ENCODE peak calls at places on chromosomes 2 and 18, in nine cellular contexts. Q is upper lobe of right lung, Z is fibroblast of lung, A is GM23248, G is colonic mucosa, F is body of pancreas, I is aorta, Y is left ventricle myocardium inferior, X is skeletal muscle cell. N is an unnamed sample.

GRCh38 chr2:12766421-12766879 is 49.7 kb downstream of the TRIB2 start:
- DNase-seq in Z (peak), X (peak), I (no peak), Y (no peak), Q (no peak), F (no peak), A (peak), G (no peak), N (no peak)

GRCh38 chr2:238203973-238204683 is 633 bp upstream of the ILKAP start:
- DNase-seq in A (no peak), G (no peak), X (no peak), Y (no peak), Q (no peak), I (no peak), F (no peak), Z (no peak), N (no peak)

GRCh38 chr18:27608742-27609141 is 423.6 kb upstream of the CHST9 start:
- DNase-seq in I (no peak), X (no peak), G (no peak), A (peak), Q (no peak), Y (no peak), Z (no peak), F (no peak), N (no peak)

GRCh38 chr18:38077219-38077618 is 511.6 kb upstream of the CELF4 start:
- DNase-seq in Z (no peak), F (no peak), I (no peak), G (no peak), Y (no peak), Q (no peak), X (no peak), A (no peak), N (no peak)

GRCh38 chr2:143730950-143731254 is 601.7 kb downstream of the ARHGAP15 start:
- DNase-seq in F (no peak), G (no peak), X (no peak), Y (no peak), Z (no peak), I (no peak), Q (no peak), A (peak), N (no peak)

GRCh38 chr18:63186520-63186919 is 133.0 kb downstream of the BCL2 start:
- DNase-seq in G (no peak), Y (no peak), Q (no peak), I (no peak), A (no peak), X (no peak), F (no peak), Z (no peak), N (no peak)

GRCh38 chr18:6920099-6920955 is 190.8 kb downstream of the ARHGAP28 start:
- DNase-seq in I (no peak), Q (no peak), X (peak), Y (no peak), A (peak), Z (peak), F (peak), G (peak), N (peak)

GRCh38 chr2:129187379-129187778 is 792.1 kb upstream of the RAB6C start:
- DNase-seq in G (no peak), Q (no peak), Y (no peak), F (no peak), Z (no peak), A (no peak), X (no peak), I (no peak), N (no peak)

GRCh38 chr2:133130548-133131246 is 437.6 kb downstream of the NCKAP5 start:
- DNase-seq in X (no peak), I (no peak), A (peak), Q (no peak), G (no peak), F (no peak), Z (peak), Y (no peak), N (peak)

GRCh38 chr2:95034221-95034620 is 8.7 kb downstream of the MAL start:
- DNase-seq in Q (no peak), F (no peak), I (no peak), G (no peak), Y (no peak), X (no peak), A (peak), Z (peak), N (no peak)

GRCh38 chr18:30106356-30106755 is 936.2 kb downstream of the DSC3 start:
- DNase-seq in X (no peak), Y (no peak), A (peak), I (no peak), F (no peak), Q (no peak), G (no peak), Z (no peak), N (no peak)

GRCh38 chr2:36889782-36890181 is 76.6 kb downstream of the STRN start:
- DNase-seq in I (no peak), Q (no peak), G (peak), Y (no peak), A (peak), Z (peak), F (no peak), X (peak), N (peak)

GRCh38 chr2:226489765-226490164 is 309.9 kb downstream of the IRS1 start:
- DNase-seq in Z (peak), F (no peak), X (peak), Q (no peak), G (no peak), I (no peak), Y (no peak), A (peak), N (peak)

GRCh38 chr18:52716926-52717325 is 376.9 kb downstream of the DCC start:
- DNase-seq in Q (no peak), Y (no peak), I (no peak), Z (no peak), F (peak), X (peak), G (peak), A (no peak), N (no peak)

GRCh38 chr2:171316220-171316619 is 117.6 kb downstream of the METTL8 start:
- DNase-seq in Z (peak), F (no peak), A (no peak), G (no peak), Q (no peak), I (no peak), Y (no peak), X (no peak), N (peak)

GRCh38 chr2:224655006-224655537 is 61.1 kb downstream of the CCDC195 start:
- DNase-seq in I (no peak), Q (no peak), X (no peak), Z (no peak), Y (no peak), F (no peak), A (no peak), G (no peak), N (no peak)

GRCh38 chr2:126658910-126659613 is 3.1 kb downstream of the GYPC start:
- DNase-seq in I (peak), Y (peak), X (no peak), G (peak), A (peak), Q (peak), F (peak), Z (peak), N (peak)

GRCh38 chr2:65612654-65613053 is 180.3 kb upstream of the SPRED2 start:
- DNase-seq in F (no peak), Q (no peak), I (no peak), G (no peak), A (peak), Z (no peak), X (no peak), Y (no peak), N (no peak)

GRCh38 chr2:88874063-88874657 is 182.7 kb downstream of the RPIA start:
- DNase-seq in I (no peak), X (peak), G (peak), Q (no peak), Y (no peak), A (peak), F (peak), Z (peak), N (peak)

GRCh38 chr18:62784966-62785413 is 69.6 kb downstream of the PHLPP1 start:
- DNase-seq in G (no peak), Z (peak), Q (no peak), X (peak), I (no peak), A (peak), F (no peak), Y (no peak), N (peak)

GRCh38 chr2:131042161-131042775 is 51.0 kb downstream of the FAM168B start:
- DNase-seq in F (no peak), Y (no peak), X (no peak), I (no peak), G (no peak), Q (no peak), Z (no peak), A (peak), N (no peak)

GRCh38 chr2:175158894-175159293 is 9.1 kb downstream of the ATF2 start:
- DNase-seq in Z (no peak), X (no peak), Y (no peak), Q (no peak), A (no peak), F (no peak), G (no peak), I (no peak), N (no peak)

GRCh38 chr18:3037423-3037915 is 24.5 kb upstream of the LPIN2 start:
- DNase-seq in Z (peak), A (peak), Q (no peak), G (peak), X (peak), Y (no peak), I (no peak), F (peak), N (peak)

GRCh38 chr2:106843001-106843909 is 42.7 kb downstream of the ST6GAL2 start:
- DNase-seq in Z (no peak), G (no peak), Y (no peak), Q (no peak), A (no peak), F (no peak), X (no peak), I (no peak), N (no peak)

GRCh38 chr2:229714736-229715541 is 584 bp upstream of the DNER start:
- DNase-seq in I (peak), X (peak), F (peak), Z (peak), G (peak), Y (peak), A (peak), Q (peak), N (peak)
- H3K4me3 ChIP-seq in I (no peak), X (peak), F (no peak), Z (peak), G (peak), Y (peak), A (peak), Q (peak), N (peak)

DNA sequence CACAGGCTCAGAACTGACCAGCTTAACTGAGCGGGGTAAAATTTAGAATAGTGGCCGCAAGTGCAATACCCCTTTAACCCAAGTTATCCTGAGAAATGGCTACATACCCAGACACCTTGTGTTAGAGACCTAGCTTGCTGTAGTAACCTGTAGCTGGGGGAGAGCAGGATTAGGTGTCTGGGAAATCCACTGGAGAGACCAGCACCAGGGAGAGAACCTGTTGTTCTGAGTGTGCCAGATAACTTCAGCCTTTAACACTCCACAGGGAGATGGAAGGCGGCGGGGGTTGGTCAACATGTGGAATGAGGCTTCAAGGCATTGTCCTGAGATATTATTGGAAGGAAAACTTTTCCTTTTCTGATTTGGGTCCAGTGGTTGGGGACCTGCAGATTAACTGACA is 356.0 kb downstream of the PTPRM start:
- DNase-seq in F (no peak), Z (no peak), I (no peak), Y (no peak), X (no peak), G (no peak), Q (no peak), A (no peak), N (no peak)
- H3K4me3 ChIP-seq in F (no peak), Z (no peak), I (no peak), Y (no peak), X (no peak), G (no peak), Q (no peak), A (no peak), N (no peak)

GRCh38 chr2:222306393-222307137 is 7.8 kb upstream of the PAX3 start:
- DNase-seq in G (no peak), Z (no peak), F (no peak), Q (no peak), I (no peak), X (no peak), A (no peak), Y (no peak), N (no peak)
- H3K4me3 ChIP-seq in G (peak), Z (peak), F (peak), Q (peak), I (peak), X (peak), A (peak), Y (peak), N (peak)

DNA sequence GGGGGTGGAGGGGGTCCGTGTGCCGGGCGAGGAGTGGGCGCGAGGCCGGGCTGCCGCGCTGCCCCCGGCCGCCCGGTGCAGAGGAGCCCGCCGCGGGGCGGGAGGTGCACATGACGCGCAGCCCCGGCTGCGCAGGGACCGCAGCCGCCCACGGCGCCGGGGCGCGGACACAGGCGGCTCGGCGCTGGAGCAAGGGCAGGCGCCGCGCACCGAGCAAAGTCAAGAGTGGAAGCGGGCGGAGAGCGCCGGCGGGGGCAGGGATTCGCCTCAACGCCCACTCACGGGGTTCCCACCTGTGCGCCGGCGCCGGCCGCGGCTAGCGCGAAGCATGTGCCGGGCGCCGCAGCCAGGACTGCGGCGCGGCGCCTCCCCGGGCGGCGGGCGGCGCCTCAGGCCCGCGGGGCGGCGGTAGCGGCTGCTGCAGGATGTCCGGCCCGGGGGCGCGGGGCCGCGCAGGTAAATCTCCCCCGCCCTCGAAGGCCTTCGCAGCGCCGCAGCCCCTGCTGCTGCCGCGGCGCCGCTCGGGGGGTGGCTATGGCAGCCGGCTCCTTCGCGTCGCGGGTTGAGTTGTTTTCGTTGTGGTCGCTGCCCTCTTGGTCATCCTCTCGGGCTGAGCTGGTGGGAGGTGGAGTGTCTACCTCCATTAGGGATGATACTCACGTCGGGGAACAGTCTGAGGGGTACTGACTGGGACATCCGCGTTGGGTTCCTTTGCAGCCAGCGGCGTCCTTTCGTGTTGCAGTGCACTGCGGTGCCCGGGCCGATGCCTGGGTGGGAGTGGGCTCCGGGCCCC is 216.3 kb upstream of the DTNA start:
- DNase-seq in Z (peak), A (peak), G (no peak), Q (peak), I (peak), F (peak), Y (peak), X (no peak), N (no peak)
- H3K4me3 ChIP-seq in Z (peak), A (peak), G (peak), Q (peak), I (peak), F (peak), Y (peak), X (peak), N (peak)

GRCh38 chr18:11668441-11669169 is 20.5 kb upstream of the GNAL start:
- DNase-seq in A (no peak), Y (no peak), Z (no peak), X (no peak), G (no peak), I (no peak), Q (no peak), F (no peak), N (no peak)

GRCh38 chr18:11669948-11670275 is 19.2 kb upstream of the GNAL start:
- DNase-seq in Q (no peak), X (no peak), A (no peak), Z (no peak), Y (no peak), F (no peak), I (no peak), G (no peak), N (no peak)

GRCh38 chr18:11667578-11667977 is 21.5 kb upstream of the GNAL start:
- DNase-seq in X (no peak), G (no peak), F (no peak), Q (peak), Y (no peak), A (no peak), I (no peak), Z (no peak), N (no peak)

GRCh38 chr18:11671156-11671555 is 17.9 kb upstream of the GNAL start:
- DNase-seq in Z (no peak), X (no peak), I (no peak), F (no peak), A (no peak), Q (no peak), Y (no peak), G (no peak), N (no peak)

GRCh38 chr18:11669271-11669947 is 19.7 kb upstream of the GNAL start:
- DNase-seq in G (no peak), A (no peak), I (no peak), F (no peak), Q (no peak), Z (no peak), X (no peak), Y (no peak), N (no peak)
- H3K4me3 ChIP-seq in G (no peak), A (no peak), I (no peak), F (no peak), Q (no peak), Z (no peak), X (no peak), Y (no peak), N (no peak)

GRCh38 chr2:177149155-177149503 is 63.5 kb upstream of the HNRNPA3 start:
- DNase-seq in F (no peak), X (no peak), G (no peak), A (no peak), I (no peak), Q (no peak), Z (no peak), Y (no peak), N (no peak)
- H3K4me3 ChIP-seq in F (no peak), X (no peak), G (peak), A (peak), I (no peak), Q (peak), Z (no peak), Y (peak), N (no peak)

GRCh38 chr2:230722207-230722606 is 9.6 kb downstream of the CAB39 start:
- DNase-seq in X (no peak), Q (no peak), I (no peak), F (no peak), Y (no peak), Z (no peak), G (no peak), A (no peak), N (no peak)
- H3K4me3 ChIP-seq in X (no peak), Q (no peak), I (no peak), F (no peak), Y (no peak), Z (no peak), G (no peak), A (peak), N (no peak)

DNA sequence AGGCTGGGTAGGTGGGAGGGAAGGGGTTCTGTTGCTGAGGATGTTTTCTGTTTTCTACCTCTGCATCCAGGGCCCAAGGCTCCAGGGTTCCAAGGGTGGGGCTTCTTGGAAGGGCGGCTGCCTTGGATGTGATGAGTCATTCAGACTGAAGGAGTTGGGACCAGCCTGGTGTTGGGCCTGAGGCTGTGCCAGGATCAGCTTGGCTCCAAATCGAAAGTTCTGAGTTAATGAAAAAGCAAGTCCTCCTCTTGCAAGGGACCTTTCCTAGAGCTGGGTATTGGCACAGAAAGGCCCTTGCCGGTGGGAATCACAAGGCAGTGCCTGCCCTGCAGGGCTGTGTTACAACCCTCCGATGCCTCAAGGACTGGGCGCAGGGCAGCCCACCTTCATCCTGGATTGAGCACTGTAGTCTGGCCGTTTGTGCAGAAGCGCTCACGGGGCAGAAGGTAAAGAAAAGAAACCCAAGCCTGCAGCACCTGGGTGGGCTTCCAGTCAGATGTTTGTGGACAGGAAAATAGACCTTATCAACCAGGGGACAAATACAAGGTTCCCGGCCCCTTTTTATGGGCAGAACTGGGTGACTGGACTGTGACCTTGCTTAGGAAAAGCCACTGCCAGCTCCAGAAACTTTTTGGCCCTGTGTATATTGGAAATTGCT is 52.5 kb upstream of the MCFD2 start:
- DNase-seq in G (peak), F (peak), I (peak), Z (peak), X (peak), A (peak), Y (peak), Q (peak), N (peak)
- H3K4me3 ChIP-seq in G (no peak), F (no peak), I (no peak), Z (peak), X (no peak), A (peak), Y (no peak), Q (no peak), N (peak)

DNA sequence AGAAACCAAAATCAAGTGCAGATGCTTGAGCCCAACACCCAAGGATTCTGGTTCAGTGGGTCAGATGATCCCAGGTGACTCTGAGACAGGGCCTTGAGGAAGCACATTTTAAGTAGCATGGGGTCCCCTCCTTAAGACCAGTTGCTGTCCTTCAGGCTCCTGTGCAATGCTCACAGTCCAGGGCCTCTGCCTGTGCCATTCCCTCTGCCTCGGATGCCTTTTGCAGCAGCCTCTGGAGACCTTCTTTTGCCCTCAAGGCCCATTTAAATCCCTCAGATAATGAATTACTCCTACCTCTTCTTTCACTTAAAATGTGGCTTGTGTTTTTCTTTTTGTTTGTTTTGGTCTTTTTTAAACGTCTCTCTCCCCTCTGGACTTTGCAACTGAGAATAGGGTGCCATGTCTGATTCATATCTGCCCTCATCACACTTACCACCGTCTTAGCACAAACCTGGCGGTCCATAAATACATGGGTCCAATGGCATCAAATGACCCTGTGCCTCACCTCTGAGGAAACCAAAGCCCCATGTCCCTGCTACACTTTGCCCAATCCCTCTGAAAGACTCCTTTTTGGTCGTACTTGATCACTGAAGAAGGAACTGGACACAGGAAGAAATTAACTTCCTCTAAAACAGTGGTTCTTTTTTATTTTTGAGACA is 14.2 kb downstream of the ACTG2 start:
- DNase-seq in G (no peak), F (no peak), Q (no peak), Y (no peak), I (no peak), Z (no peak), X (no peak), A (no peak), N (no peak)
- H3K4me3 ChIP-seq in G (no peak), F (no peak), Q (no peak), Y (no peak), I (no peak), Z (no peak), X (no peak), A (no peak), N (no peak)